ENCODE peak calls at places on chromosomes 11 and 22, in four cellular contexts. O is A172; M is stimulated activated CD8-positive, alpha-beta memory T cell treated with anti-CD3 and anti-CD28 coated beads, Interleukin-7, amount 100 ng/mL, for 1 hour; A is transverse colon. S is an unnamed sample.

GRCh38 chr11:72231396-72232259 is 7.1 kb downstream of the INPPL1 start:
- DNase-seq in O (no peak), M (no peak), A (no peak), S (no peak)

GRCh38 chr11:31641477-31642062 is 132.0 kb downstream of the ELP4 start:
- DNase-seq in O (peak), M (no peak), A (peak), S (no peak)

GRCh38 chr11:94876645-94877445 is 96.5 kb downstream of the CWC15 start:
- DNase-seq in O (peak), M (no peak), A (peak), S (no peak)

GRCh38 chr11:34850339-34850738 is 65.8 kb downstream of the APIP start:
- DNase-seq in O (peak), M (no peak), A (peak), S (no peak)

GRCh38 chr11:117535201-117535869 is 207.7 kb downstream of the CEP164 start:
- DNase-seq in O (no peak), M (no peak), A (peak), S (no peak)

GRCh38 chr11:74493816-74494630 is 499 bp upstream of the LIPT2 start:
- DNase-seq in O (peak), M (no peak), A (no peak), S (no peak)

GRCh38 chr11:11510939-11511338 is 110.9 kb downstream of the GALNT18 start:
- DNase-seq in O (no peak), M (no peak), A (peak), S (no peak)

GRCh38 chr22:40855960-40856512 is 403 bp downstream of the ST13 start:
- DNase-seq in O (no peak), M (no peak), A (no peak), S (no peak)

GRCh38 chr22:20650294-20651207 is 123.4 kb upstream of the SERPIND1 start:
- DNase-seq in O (no peak), M (no peak), A (no peak), S (no peak)

GRCh38 chr22:32883131-32883530 is 81.6 kb downstream of the TIMP3 start:
- DNase-seq in O (no peak), M (no peak), A (no peak), S (no peak)